ENCODE peak calls at places on chromosomes 16 and 17, in five cellular contexts. B is head of caudate nucleus, A is NCI-H1436, F is T follicular helper cell, H is mesendoderm. R is an unnamed sample.

GRCh38 chr17:76791053-76791980 is 53.4 kb downstream of the MFSD11 start:
- DNase-seq in B (no peak), A (no peak), F (no peak), H (no peak), R (peak)

GRCh38 chr16:46583036-46583435 is 38.1 kb downstream of the SHCBP1 start:
- DNase-seq in B (no peak), A (no peak), F (no peak), H (peak), R (no peak)

GRCh38 chr17:19368119-19368660 is 5.7 kb upstream of the B9D1 start:
- DNase-seq in B (no peak), A (no peak), F (no peak), H (no peak), R (no peak)

GRCh38 chr16:3580686-3581085 is 3.5 kb upstream of the NLRC3 start:
- DNase-seq in B (no peak), A (no peak), F (no peak), H (no peak), R (peak)

GRCh38 chr16:50386819-50387218 is 18.0 kb upstream of the BRD7 start:
- DNase-seq in B (no peak), A (no peak), F (no peak), H (no peak), R (peak)

GRCh38 chr17:49734666-49735490 is 27.1 kb upstream of the SLC35B1 start:
- DNase-seq in B (no peak), A (no peak), F (no peak), H (no peak), R (no peak)

GRCh38 chr17:334974-335481 is 17.6 kb downstream of the RPH3AL start:
- DNase-seq in B (no peak), A (no peak), F (no peak), H (no peak), R (no peak)

GRCh38 chr16:7055443-7055842 is 277.2 kb upstream of the RBFOX1 start:
- DNase-seq in B (no peak), A (no peak), F (no peak), H (peak), R (no peak)

GRCh38 chr17:9538626-9539025 is 37.0 kb downstream of the STX8 start:
- DNase-seq in B (no peak), A (no peak), F (no peak), H (peak), R (no peak)

GRCh38 chr17:8459109-8459508 is 23.4 kb downstream of the NDEL1 start:
- DNase-seq in B (no peak), A (peak), F (no peak), H (no peak), R (peak)

GRCh38 chr16:55391760-55392375 is 67.9 kb downstream of the IRX6 start:
- DNase-seq in B (no peak), A (no peak), F (no peak), H (no peak), R (no peak)

GRCh38 chr17:36890398-36891190 is 46.7 kb upstream of the LHX1 start:
- DNase-seq in B (no peak), A (no peak), F (no peak), H (no peak), R (peak)

GRCh38 chr17:7982171-7982570 is 20.2 kb upstream of the GUCY2D start:
- DNase-seq in B (no peak), A (no peak), F (no peak), H (no peak), R (no peak)

GRCh38 chr17:45149669-45150603 is 1.7 kb downstream of the HEXIM1 start:
- DNase-seq in B (no peak), A (peak), F (no peak), H (peak), R (peak)

GRCh38 chr16:50403491-50403890 is 34.7 kb upstream of the BRD7 start:
- DNase-seq in B (no peak), A (no peak), F (no peak), H (no peak), R (no peak)

GRCh38 chr16:47258874-47259461 is 115.2 kb upstream of the NETO2 start:
- DNase-seq in B (no peak), A (peak), F (no peak), H (peak), R (no peak)

GRCh38 chr16:8846401-8846932 is 22.3 kb downstream of the CARHSP1 start:
- DNase-seq in B (no peak), A (no peak), F (no peak), H (no peak), R (no peak)

R was measured in NCI-H2171.